ENCODE peak calls at places on chromosomes 2 and 18, in six cellular contexts. L, X, U, Z, R and J are unnamed samples.

GRCh38 chr18:8795586-8795985 is 90.2 kb downstream of the MTCL1 start:
- DNase-seq in L (no peak), X (no peak), U (no peak), Z (no peak), R (no peak), J (peak)

GRCh38 chr2:109391243-109391642 is 222.5 kb downstream of the SEPTIN10 start:
- DNase-seq in L (no peak), X (no peak), U (no peak), Z (no peak), R (no peak), J (no peak)

GRCh38 chr2:220396287-220396686 is 768.9 kb downstream of the SLC4A3 start:
- DNase-seq in L (no peak), X (no peak), U (no peak), Z (no peak), R (no peak), J (no peak)

GRCh38 chr2:46852124-46852523 is 63.5 kb downstream of the MCFD2 start:
- DNase-seq in L (no peak), X (no peak), U (no peak), Z (no peak), R (no peak), J (no peak)

GRCh38 chr2:205858781-205859478 is 176.6 kb downstream of the NRP2 start:
- DNase-seq in L (no peak), X (peak), U (no peak), Z (no peak), R (no peak), J (no peak)

GRCh38 chr2:12702661-12703121 is 14.0 kb upstream of the TRIB2 start:
- DNase-seq in L (no peak), X (no peak), U (no peak), Z (no peak), R (no peak), J (peak)

GRCh38 chr18:23912356-23912755 is 102.2 kb upstream of the TTC39C start:
- DNase-seq in L (no peak), X (no peak), U (no peak), Z (no peak), R (no peak), J (peak)

GRCh38 chr2:132974477-132975050 is 304.6 kb upstream of the LYPD1 start:
- DNase-seq in L (no peak), X (no peak), U (no peak), Z (no peak), R (no peak), J (no peak)

GRCh38 chr18:48562075-48562474 is 23.2 kb downstream of the CTIF start:
- DNase-seq in L (no peak), X (no peak), U (no peak), Z (no peak), R (no peak), J (peak)

GRCh38 chr18:76657911-76658475 is 163.0 kb upstream of the ZNF516 start:
- DNase-seq in L (no peak), X (no peak), U (no peak), Z (no peak), R (no peak), J (no peak)

GRCh38 chr2:43676322-43677050 is at the start of gene C1GALT1C1L:
- DNase-seq in L (no peak), X (peak), U (peak), Z (peak), R (peak), J (peak)

GRCh38 chr2:173488861-173489260 is 134.2 kb downstream of the CDCA7 start:
- DNase-seq in L (no peak), X (no peak), U (no peak), Z (no peak), R (no peak), J (peak)

GRCh38 chr2:105911425-105911824 is 166.7 kb downstream of the NCK2 start:
- DNase-seq in L (no peak), X (no peak), U (no peak), Z (no peak), R (no peak), J (no peak)

GRCh38 chr2:20411361-20411894 is 35.4 kb upstream of the RHOB start:
- DNase-seq in L (peak), X (peak), U (peak), Z (peak), R (peak), J (peak)

GRCh38 chr2:182404102-182404501 is 22.7 kb downstream of the PDE1A start:
- DNase-seq in L (no peak), X (no peak), U (no peak), Z (no peak), R (no peak), J (peak)

GRCh38 chr18:13371689-13372404 is 153.3 kb downstream of the LDLRAD4 start:
- DNase-seq in L (no peak), X (no peak), U (no peak), Z (no peak), R (no peak), J (no peak)

GRCh38 chr2:177169810-177170514 is 42.6 kb upstream of the HNRNPA3 start:
- DNase-seq in L (no peak), X (no peak), U (no peak), Z (no peak), R (peak), J (peak)

GRCh38 chr2:54000524-54000923 is 29.7 kb upstream of the PSME4 start:
- DNase-seq in L (no peak), X (no peak), U (no peak), Z (peak), R (no peak), J (peak)

GRCh38 chr2:109475531-109476210 is 138.1 kb downstream of the SEPTIN10 start:
- DNase-seq in L (no peak), X (no peak), U (no peak), Z (no peak), R (no peak), J (no peak)

GRCh38 chr2:72033636-72034035 is 114.0 kb downstream of the CYP26B1 start:
- DNase-seq in L (no peak), X (no peak), U (no peak), Z (no peak), R (no peak), J (no peak)

GRCh38 chr2:46847185-46847710 is 68.4 kb downstream of the MCFD2 start:
- DNase-seq in L (no peak), X (no peak), U (peak), Z (no peak), R (peak), J (peak)

GRCh38 chr2:1990724-1991123 is 246.4 kb upstream of the PXDN start:
- DNase-seq in L (no peak), X (no peak), U (no peak), Z (no peak), R (no peak), J (no peak)

GRCh38 chr2:42324949-42325348 is 36.1 kb downstream of the COX7A2L start:
- DNase-seq in L (no peak), X (no peak), U (no peak), Z (no peak), R (no peak), J (no peak)

GRCh38 chr18:28961669-28962228 is 784.8 kb upstream of the CDH2 start:
- DNase-seq in L (peak), X (peak), U (peak), Z (no peak), R (peak), J (peak)

GRCh38 chr2:236711440-236711839 is 141.8 kb downstream of the ACKR3 start:
- DNase-seq in L (no peak), X (no peak), U (no peak), Z (no peak), R (no peak), J (no peak)

GRCh38 chr2:236965021-236965840 is 120.5 kb upstream of the COPS8 start:
- DNase-seq in L (no peak), X (no peak), U (no peak), Z (no peak), R (no peak), J (no peak)

GRCh38 chr18:75378674-75379315 is 48.7 kb downstream of the SMIM21 start:
- DNase-seq in L (no peak), X (peak), U (no peak), Z (no peak), R (no peak), J (no peak)

GRCh38 chr2:16925145-16925544 is 259.5 kb upstream of the CYRIA start:
- DNase-seq in L (no peak), X (no peak), U (no peak), Z (no peak), R (no peak), J (no peak)
- TF ChIP-seq CTCF in L (no peak), X (no peak), U (no peak), Z (no peak), R (no peak), J (no peak)

GRCh38 chr2:29223851-29224692 is 108.9 kb downstream of the CLIP4 start:
- DNase-seq in L (no peak), X (no peak), U (no peak), Z (no peak), R (no peak), J (peak)
- TF ChIP-seq JUN in L (no peak), X (no peak), U (no peak), Z (no peak), R (no peak), J (no peak)

GRCh38 chr2:129936334-129936934 is 43.0 kb upstream of the RAB6C start:
- DNase-seq in L (no peak), X (peak), U (no peak), Z (peak), R (peak), J (no peak)
- TF ChIP-seq CTCF in L (no peak), X (peak), U (no peak), Z (peak), R (peak), J (no peak)

DNA sequence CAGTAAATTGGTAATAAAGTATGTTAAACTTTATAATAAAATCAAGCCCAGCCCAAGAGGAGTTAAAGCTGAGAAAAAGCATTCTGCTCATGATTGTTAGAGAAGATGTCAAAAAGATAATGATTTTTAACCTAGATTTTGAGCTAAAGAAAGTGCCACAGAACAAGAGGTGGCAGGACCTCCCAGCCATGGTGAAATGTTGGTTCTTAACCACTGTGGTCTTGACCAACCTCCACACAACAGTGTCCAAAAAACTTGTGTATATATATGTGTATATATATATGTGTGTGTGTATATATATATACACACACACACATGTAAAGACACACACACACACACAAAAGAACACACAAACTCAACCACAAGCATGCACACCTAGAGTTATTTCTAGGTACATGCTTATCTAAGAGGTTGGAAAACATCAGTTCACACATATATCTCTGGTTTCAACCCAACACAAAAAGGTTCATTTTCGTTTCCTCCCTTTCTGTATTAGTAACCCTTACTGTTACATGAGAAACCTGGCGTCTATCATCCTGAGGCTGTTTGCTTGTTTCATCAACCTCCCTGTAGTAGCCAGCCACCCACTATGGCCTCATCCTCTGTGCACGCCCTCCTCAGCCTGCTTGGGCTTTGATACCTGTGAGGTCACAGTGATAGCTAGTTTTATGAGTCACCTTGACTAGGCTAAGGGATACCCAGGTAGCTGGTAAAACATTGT is 631.8 kb upstream of the ID2 start:
- DNase-seq in L (no peak), X (no peak), U (no peak), Z (no peak), R (no peak), J (no peak)
- TF ChIP-seq JUN in L (no peak), X (no peak), U (no peak), Z (no peak), R (no peak), J (no peak)

GRCh38 chr2:240131941-240132650 is 4.0 kb downstream of the COPS9 start:
- DNase-seq in L (no peak), X (peak), U (no peak), Z (no peak), R (no peak), J (no peak)
- TF ChIP-seq CTCF in L (peak), X (no peak), U (no peak), Z (peak), R (no peak), J (no peak)

GRCh38 chr2:49174755-49175154 is 20.4 kb upstream of the FSHR start:
- DNase-seq in L (no peak), X (no peak), U (no peak), Z (no peak), R (no peak), J (no peak)

GRCh38 chr2:49175831-49176230 is 21.5 kb upstream of the FSHR start:
- DNase-seq in L (no peak), X (no peak), U (no peak), Z (no peak), R (no peak), J (no peak)

GRCh38 chr2:49178656-49179055 is 24.3 kb upstream of the FSHR start:
- DNase-seq in L (no peak), X (no peak), U (no peak), Z (no peak), R (no peak), J (no peak)

GRCh38 chr2:49177194-49177593 is 22.9 kb upstream of the FSHR start:
- DNase-seq in L (no peak), X (no peak), U (no peak), Z (no peak), R (no peak), J (no peak)
- TF ChIP-seq JUN in L (no peak), X (no peak), U (no peak), Z (no peak), R (no peak), J (no peak)

DNA sequence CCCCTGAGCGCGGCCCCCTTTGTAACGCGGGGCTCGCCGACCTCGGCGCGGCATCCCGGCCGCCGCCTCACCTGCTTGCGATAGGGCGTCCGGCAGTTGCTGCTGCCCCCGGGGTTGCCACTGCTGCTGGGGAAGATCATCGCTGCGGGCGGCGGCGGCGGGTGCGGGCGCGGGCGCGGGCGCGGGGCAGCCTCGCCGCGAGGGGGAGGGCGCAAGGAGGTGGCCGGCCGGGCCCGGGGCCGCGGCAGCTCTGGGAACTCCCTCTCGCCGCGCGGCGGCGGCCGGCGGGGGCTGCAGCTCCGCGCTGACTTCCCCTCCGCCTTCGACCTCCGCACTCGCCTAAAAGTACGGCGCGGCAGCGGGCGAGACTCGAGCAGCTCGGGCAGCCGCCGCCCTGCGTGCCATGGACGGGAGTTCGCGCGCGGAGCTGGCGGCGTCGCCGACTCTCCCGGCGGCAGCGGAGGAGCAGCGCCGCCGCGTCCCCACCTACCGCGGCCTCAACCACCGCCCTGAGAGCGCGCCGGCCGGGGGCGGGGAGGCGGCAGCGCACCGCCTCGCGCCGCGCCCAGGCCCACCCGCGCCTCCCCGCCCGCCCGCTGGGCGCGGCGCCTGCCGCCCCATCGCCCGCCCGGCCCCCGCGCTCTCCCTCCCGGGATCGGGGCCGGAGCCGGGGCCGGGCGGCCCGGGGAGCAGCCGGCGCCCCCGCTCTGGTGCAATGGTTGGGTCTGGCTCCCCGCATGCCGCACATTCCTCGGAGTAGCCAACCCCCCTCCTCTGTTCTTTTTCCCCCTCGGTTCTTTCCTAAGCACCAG is 86.0 kb downstream of the RBMS1 start:
- DNase-seq in L (peak), X (peak), U (peak), Z (peak), R (peak), J (peak)
- TF ChIP-seq CTCF in L (no peak), X (no peak), U (peak), Z (no peak), R (peak), J (no peak)

GRCh38 chr18:80105369-80106167 is 3.5 kb upstream of the ADNP2 start:
- DNase-seq in L (no peak), X (no peak), U (no peak), Z (no peak), R (no peak), J (no peak)

GRCh38 chr18:80106482-80107051 is 2.5 kb upstream of the ADNP2 start:
- DNase-seq in L (no peak), X (no peak), U (no peak), Z (no peak), R (peak), J (no peak)

GRCh38 chr18:80104364-80104779 is 4.7 kb upstream of the ADNP2 start:
- DNase-seq in L (peak), X (peak), U (no peak), Z (no peak), R (peak), J (no peak)

GRCh38 chr18:80107396-80107795 is 1.7 kb upstream of the ADNP2 start:
- DNase-seq in L (no peak), X (no peak), U (no peak), Z (no peak), R (no peak), J (no peak)

DNA sequence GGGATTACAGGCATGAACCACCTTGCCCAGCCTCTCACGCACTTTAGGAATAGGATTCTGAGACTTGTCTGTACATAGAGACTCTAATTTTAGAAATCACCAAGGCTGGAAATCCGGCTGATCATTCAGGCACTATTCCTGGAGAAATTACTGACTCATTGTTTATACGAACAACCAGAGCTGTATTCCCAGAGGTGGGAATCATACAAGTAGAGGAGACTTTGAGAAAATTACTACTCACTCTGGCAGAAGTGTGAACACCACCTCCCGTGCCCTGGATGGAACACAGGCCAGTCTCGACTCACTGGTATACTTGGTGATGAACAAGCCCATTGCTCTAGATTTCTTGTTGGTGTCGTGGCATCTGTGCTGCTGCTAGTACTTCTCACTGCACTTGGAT is 5.8 kb upstream of the ADNP2 start:
- DNase-seq in L (no peak), X (no peak), U (no peak), Z (no peak), R (no peak), J (no peak)
- TF ChIP-seq JUN in L (no peak), X (no peak), U (no peak), Z (no peak), R (no peak), J (no peak)

DNA sequence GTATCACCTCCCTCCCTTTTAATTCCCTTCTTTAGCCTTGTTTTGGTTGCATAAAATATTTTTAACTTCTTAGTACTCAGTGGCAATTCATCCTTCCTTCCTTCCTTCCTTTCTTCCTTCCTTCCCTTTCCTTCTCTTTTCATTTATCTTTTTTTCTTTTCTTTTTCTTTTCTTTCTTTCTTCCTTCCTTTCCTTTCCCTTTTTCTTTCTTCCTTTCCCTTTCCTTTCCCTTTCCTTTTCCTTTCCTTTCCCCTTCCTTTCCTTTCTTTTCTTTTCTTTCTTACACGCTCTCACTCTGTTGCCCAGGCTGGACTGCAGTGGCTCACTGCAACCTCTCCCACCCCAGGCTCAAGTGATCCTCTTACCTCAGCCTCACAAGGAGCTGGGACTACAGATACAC is 160.2 kb downstream of the GREB1L start:
- DNase-seq in L (no peak), X (no peak), U (no peak), Z (no peak), R (no peak), J (no peak)
- TF ChIP-seq CTCF in L (no peak), X (no peak), U (no peak), Z (no peak), R (no peak), J (no peak)